ENCODE peak calls at places on chromosome 15, in eight cellular contexts. One of them, this sample, is unnamed.

GRCh38 chr15:47301481-47301880 is 415.8 kb upstream of the SEMA6D start:
- DNase-seq in H9: no peak
- DNase-seq in cardiac septum: no peak
- DNase-seq in GM12892: no peak
- DNase-seq in CD8-positive, alpha-beta T cell: no peak
- DNase-seq in GM23248: no peak
- DNase-seq in neural crest cell: no peak
- DNase-seq in NCI-H2081: peak
- DNase-seq in this sample: no peak

GRCh38 chr15:64870350-64870749 is 28.6 kb downstream of the PLEKHO2 start:
- DNase-seq in H9: no peak
- DNase-seq in cardiac septum: no peak
- DNase-seq in GM12892: no peak
- DNase-seq in CD8-positive, alpha-beta T cell: no peak
- DNase-seq in GM23248: no peak
- DNase-seq in neural crest cell: no peak
- DNase-seq in NCI-H2081: no peak
- DNase-seq in this sample: no peak

GRCh38 chr15:52284164-52284563 is 11.4 kb downstream of the MYO5C start:
- DNase-seq in H9: no peak
- DNase-seq in cardiac septum: no peak
- DNase-seq in GM12892: no peak
- DNase-seq in CD8-positive, alpha-beta T cell: no peak
- DNase-seq in GM23248: peak
- DNase-seq in neural crest cell: no peak
- DNase-seq in NCI-H2081: no peak
- DNase-seq in this sample: no peak

GRCh38 chr15:56765252-56765651 is 31.9 kb upstream of the ZNF280D start:
- DNase-seq in H9: no peak
- DNase-seq in cardiac septum: no peak
- DNase-seq in GM12892: no peak
- DNase-seq in CD8-positive, alpha-beta T cell: no peak
- DNase-seq in GM23248: peak
- DNase-seq in neural crest cell: no peak
- DNase-seq in NCI-H2081: no peak
- DNase-seq in this sample: no peak

GRCh38 chr15:70086636-70087035 is 11.1 kb downstream of the TLE3 start:
- DNase-seq in H9: no peak
- DNase-seq in cardiac septum: no peak
- DNase-seq in GM12892: no peak
- DNase-seq in CD8-positive, alpha-beta T cell: no peak
- DNase-seq in GM23248: no peak
- DNase-seq in neural crest cell: no peak
- DNase-seq in NCI-H2081: no peak
- DNase-seq in this sample: no peak

GRCh38 chr15:70323111-70323851 is 225.6 kb upstream of the TLE3 start:
- DNase-seq in H9: no peak
- DNase-seq in cardiac septum: no peak
- DNase-seq in GM12892: no peak
- DNase-seq in CD8-positive, alpha-beta T cell: no peak
- DNase-seq in GM23248: peak
- DNase-seq in neural crest cell: no peak
- DNase-seq in NCI-H2081: no peak
- DNase-seq in this sample: no peak

GRCh38 chr15:55126111-55126510 is 70.6 kb downstream of the RSL24D1 start:
- DNase-seq in H9: no peak
- DNase-seq in cardiac septum: no peak
- DNase-seq in GM12892: no peak
- DNase-seq in CD8-positive, alpha-beta T cell: no peak
- DNase-seq in GM23248: no peak
- DNase-seq in neural crest cell: no peak
- DNase-seq in NCI-H2081: no peak
- DNase-seq in this sample: no peak

GRCh38 chr15:68543546-68544008 is 35.2 kb upstream of the CORO2B start:
- DNase-seq in H9: no peak
- DNase-seq in cardiac septum: peak
- DNase-seq in GM12892: no peak
- DNase-seq in CD8-positive, alpha-beta T cell: no peak
- DNase-seq in GM23248: peak
- DNase-seq in neural crest cell: no peak
- DNase-seq in NCI-H2081: no peak
- DNase-seq in this sample: no peak

GRCh38 chr15:51969728-51970127 is 1.9 kb downstream of the LEO1 start:
- DNase-seq in H9: no peak
- DNase-seq in cardiac septum: no peak
- DNase-seq in GM12892: no peak
- DNase-seq in CD8-positive, alpha-beta T cell: no peak
- DNase-seq in GM23248: peak
- DNase-seq in neural crest cell: no peak
- DNase-seq in NCI-H2081: no peak
- DNase-seq in this sample: no peak

GRCh38 chr15:99755692-99756409 is 22.6 kb upstream of the LYSMD4 start:
- DNase-seq in H9: peak
- DNase-seq in cardiac septum: peak
- DNase-seq in GM12892: peak
- DNase-seq in CD8-positive, alpha-beta T cell: peak
- DNase-seq in GM23248: peak
- DNase-seq in neural crest cell: peak
- DNase-seq in NCI-H2081: peak
- DNase-seq in this sample: peak

GRCh38 chr15:72787521-72787920 is 4.0 kb upstream of the ADPGK start:
- DNase-seq in H9: no peak
- DNase-seq in cardiac septum: no peak
- DNase-seq in GM12892: no peak
- DNase-seq in CD8-positive, alpha-beta T cell: no peak
- DNase-seq in GM23248: no peak
- DNase-seq in neural crest cell: no peak
- DNase-seq in NCI-H2081: no peak
- DNase-seq in this sample: no peak

GRCh38 chr15:25175789-25176615 is 221.2 kb downstream of the SNRPN start:
- DNase-seq in H9: peak
- DNase-seq in cardiac septum: peak
- DNase-seq in GM12892: no peak
- DNase-seq in CD8-positive, alpha-beta T cell: peak
- DNase-seq in GM23248: no peak
- DNase-seq in neural crest cell: no peak
- DNase-seq in NCI-H2081: no peak
- DNase-seq in this sample: no peak

GRCh38 chr15:70025413-70026296 is 72.1 kb downstream of the TLE3 start:
- DNase-seq in H9: no peak
- DNase-seq in cardiac septum: peak
- DNase-seq in GM12892: no peak
- DNase-seq in CD8-positive, alpha-beta T cell: no peak
- DNase-seq in GM23248: peak
- DNase-seq in neural crest cell: no peak
- DNase-seq in NCI-H2081: no peak
- DNase-seq in this sample: no peak

GRCh38 chr15:59245583-59245982 is 38.9 kb downstream of the LDHAL6B start:
- DNase-seq in H9: no peak
- DNase-seq in cardiac septum: no peak
- DNase-seq in GM12892: no peak
- DNase-seq in CD8-positive, alpha-beta T cell: no peak
- DNase-seq in GM23248: no peak
- DNase-seq in neural crest cell: no peak
- DNase-seq in NCI-H2081: no peak
- DNase-seq in this sample: no peak

GRCh38 chr15:70066422-70066821 is 31.3 kb downstream of the TLE3 start:
- DNase-seq in H9: no peak
- DNase-seq in cardiac septum: no peak
- DNase-seq in GM12892: no peak
- DNase-seq in CD8-positive, alpha-beta T cell: no peak
- DNase-seq in GM23248: peak
- DNase-seq in neural crest cell: no peak
- DNase-seq in NCI-H2081: no peak
- DNase-seq in this sample: no peak

GRCh38 chr15:80822666-80823065 is 43.5 kb downstream of the CEMIP start:
- DNase-seq in H9: peak
- DNase-seq in cardiac septum: no peak
- DNase-seq in GM12892: no peak
- DNase-seq in CD8-positive, alpha-beta T cell: no peak
- DNase-seq in GM23248: no peak
- DNase-seq in neural crest cell: no peak
- DNase-seq in NCI-H2081: no peak
- DNase-seq in this sample: no peak

GRCh38 chr15:67369359-67369758 is 114.8 kb downstream of the IQCH start:
- DNase-seq in H9: no peak
- DNase-seq in cardiac septum: no peak
- DNase-seq in GM12892: no peak
- DNase-seq in CD8-positive, alpha-beta T cell: no peak
- DNase-seq in GM23248: no peak
- DNase-seq in neural crest cell: no peak
- DNase-seq in NCI-H2081: no peak
- DNase-seq in this sample: no peak

GRCh38 chr15:71468715-71469114 is 341.6 kb upstream of the NR2E3 start:
- DNase-seq in H9: no peak
- DNase-seq in cardiac septum: no peak
- DNase-seq in GM12892: no peak
- DNase-seq in CD8-positive, alpha-beta T cell: no peak
- DNase-seq in GM23248: no peak
- DNase-seq in neural crest cell: no peak
- DNase-seq in NCI-H2081: no peak
- DNase-seq in this sample: no peak

GRCh38 chr15:53437985-53438841 is 321.2 kb downstream of the WDR72 start:
- DNase-seq in H9: no peak
- DNase-seq in cardiac septum: no peak
- DNase-seq in GM12892: no peak
- DNase-seq in CD8-positive, alpha-beta T cell: no peak
- DNase-seq in GM23248: no peak
- DNase-seq in neural crest cell: no peak
- DNase-seq in NCI-H2081: no peak
- DNase-seq in this sample: no peak

GRCh38 chr15:92392462-92392861 is 1.2 kb upstream of the ST8SIA2 start:
- DNase-seq in H9: peak
- DNase-seq in cardiac septum: no peak
- DNase-seq in GM12892: no peak
- DNase-seq in CD8-positive, alpha-beta T cell: no peak
- DNase-seq in GM23248: no peak
- DNase-seq in neural crest cell: no peak
- DNase-seq in NCI-H2081: no peak
- DNase-seq in this sample: no peak

GRCh38 chr15:29844290-29844903 is 22.1 kb upstream of the TJP1 start:
- DNase-seq in H9: no peak
- DNase-seq in cardiac septum: no peak
- DNase-seq in GM12892: no peak
- DNase-seq in CD8-positive, alpha-beta T cell: no peak
- DNase-seq in GM23248: peak
- DNase-seq in neural crest cell: no peak
- DNase-seq in NCI-H2081: no peak
- DNase-seq in this sample: no peak

GRCh38 chr15:46275701-46276100 is 640.9 kb downstream of the SQOR start:
- DNase-seq in H9: no peak
- DNase-seq in cardiac septum: no peak
- DNase-seq in GM12892: no peak
- DNase-seq in CD8-positive, alpha-beta T cell: no peak
- DNase-seq in GM23248: no peak
- DNase-seq in neural crest cell: no peak
- DNase-seq in NCI-H2081: no peak
- DNase-seq in this sample: no peak

GRCh38 chr15:56491110-56491722 is 26.3 kb upstream of the MNS1 start:
- DNase-seq in H9: peak
- DNase-seq in cardiac septum: no peak
- DNase-seq in GM12892: peak
- DNase-seq in CD8-positive, alpha-beta T cell: peak
- DNase-seq in GM23248: peak
- DNase-seq in neural crest cell: peak
- DNase-seq in NCI-H2081: peak
- DNase-seq in this sample: peak

GRCh38 chr15:101027920-101028319 is 108.8 kb downstream of the LRRK1 start:
- DNase-seq in H9: peak
- DNase-seq in cardiac septum: no peak
- DNase-seq in GM12892: no peak
- DNase-seq in CD8-positive, alpha-beta T cell: no peak
- DNase-seq in GM23248: no peak
- DNase-seq in neural crest cell: no peak
- DNase-seq in NCI-H2081: no peak
- DNase-seq in this sample: no peak

GRCh38 chr15:77702211-77702957 is 69.7 kb upstream of the LINGO1 start:
- DNase-seq in H9: peak
- DNase-seq in cardiac septum: no peak
- DNase-seq in GM12892: peak
- DNase-seq in CD8-positive, alpha-beta T cell: no peak
- DNase-seq in GM23248: peak
- DNase-seq in neural crest cell: peak
- DNase-seq in NCI-H2081: no peak
- DNase-seq in this sample: no peak

GRCh38 chr15:58748040-58748786 is 1.3 kb downstream of the ADAM10 start:
- DNase-seq in H9: no peak
- DNase-seq in cardiac septum: no peak
- DNase-seq in GM12892: no peak
- DNase-seq in CD8-positive, alpha-beta T cell: peak
- DNase-seq in GM23248: peak
- DNase-seq in neural crest cell: no peak
- DNase-seq in NCI-H2081: no peak
- DNase-seq in this sample: no peak

This sample was measured in smooth muscle cell of the brain vasculature.